ENCODE peak calls at places on chromosomes 1 and 21, in eight cellular contexts. Q, T, E, K, Y, Z, S and F are unnamed samples.

GRCh38 chr1:225577243-225577642 is 75.7 kb downstream of the ENAH start:
- DNase-seq in Q (no peak), T (no peak), E (peak), K (no peak), Y (no peak), Z (no peak), S (no peak), F (no peak)

GRCh38 chr1:33866286-33866685 is 2.4 kb downstream of the HMGB4 start:
- DNase-seq in Q (no peak), T (no peak), E (peak), K (no peak), Y (no peak), Z (no peak), S (no peak), F (no peak)

GRCh38 chr1:57329001-57329400 is 94.9 kb downstream of the DAB1 start:
- DNase-seq in Q (no peak), T (no peak), E (no peak), K (no peak), Y (no peak), Z (no peak), S (no peak), F (peak)

GRCh38 chr21:34037446-34037845 is 35.9 kb upstream of the MRPS6 start:
- DNase-seq in Q (no peak), T (no peak), E (no peak), K (no peak), Y (no peak), Z (no peak), S (no peak), F (no peak)

GRCh38 chr1:67336783-67337182 is 29.1 kb downstream of the IL12RB2 start:
- DNase-seq in Q (no peak), T (no peak), E (no peak), K (no peak), Y (no peak), Z (no peak), S (no peak), F (no peak)

GRCh38 chr1:22773981-22774471 is 63.4 kb downstream of the EPHB2 start:
- DNase-seq in Q (no peak), T (no peak), E (peak), K (no peak), Y (no peak), Z (no peak), S (no peak), F (no peak)

GRCh38 chr1:67647036-67647798 is 37.8 kb upstream of the GADD45A start:
- DNase-seq in Q (no peak), T (no peak), E (peak), K (no peak), Y (no peak), Z (peak), S (no peak), F (no peak)

GRCh38 chr1:7427901-7428300 is 343.2 kb upstream of the VAMP3 start:
- DNase-seq in Q (no peak), T (no peak), E (no peak), K (no peak), Y (no peak), Z (no peak), S (no peak), F (no peak)

GRCh38 chr1:15953791-15954201 is 22.1 kb downstream of the ZBTB17 start:
- DNase-seq in Q (no peak), T (no peak), E (no peak), K (no peak), Y (no peak), Z (no peak), S (peak), F (no peak)

GRCh38 chr1:103937763-103938357 is 188.2 kb downstream of the AMY1C start:
- DNase-seq in Q (no peak), T (no peak), E (no peak), K (no peak), Y (no peak), Z (no peak), S (no peak), F (no peak)

GRCh38 chr1:242005866-242006565 is 7.1 kb upstream of the MAP1LC3C start:
- DNase-seq in Q (no peak), T (no peak), E (peak), K (no peak), Y (no peak), Z (no peak), S (no peak), F (no peak)

GRCh38 chr1:18959591-18959990 is 3.1 kb upstream of the IFFO2 start:
- DNase-seq in Q (no peak), T (no peak), E (no peak), K (no peak), Y (no peak), Z (no peak), S (no peak), F (no peak)

GRCh38 chr1:64212023-64212422 is 8.6 kb downstream of the UBE2U start:
- DNase-seq in Q (no peak), T (no peak), E (peak), K (no peak), Y (no peak), Z (no peak), S (no peak), F (no peak)